ENCODE peak calls at places on chromosomes 5 and 9, in six cellular contexts. One of them, this sample, is unnamed.

GRCh38 chr5:132095077-132095744 is 21.6 kb downstream of the CSF2 start:
- DNase-seq in fibroblast of mammary gland: no peak
- DNase-seq in AG04450: no peak
- DNase-seq in dorsolateral prefrontal cortex: no peak
- DNase-seq in keratinocyte: no peak
- DNase-seq in CD8-positive, alpha-beta T cell: no peak
- DNase-seq in this sample: no peak

GRCh38 chr9:115164511-115164974 is 46.6 kb upstream of the TNC start:
- DNase-seq in fibroblast of mammary gland: peak
- DNase-seq in AG04450: no peak
- DNase-seq in dorsolateral prefrontal cortex: no peak
- DNase-seq in keratinocyte: no peak
- DNase-seq in CD8-positive, alpha-beta T cell: no peak
- DNase-seq in this sample: no peak

GRCh38 chr9:107650321-107650720 is 160.8 kb upstream of the KLF4 start:
- DNase-seq in fibroblast of mammary gland: peak
- DNase-seq in AG04450: peak
- DNase-seq in dorsolateral prefrontal cortex: no peak
- DNase-seq in keratinocyte: no peak
- DNase-seq in CD8-positive, alpha-beta T cell: no peak
- DNase-seq in this sample: peak

GRCh38 chr5:179827684-179828083 is 7.0 kb downstream of the SQSTM1 start:
- DNase-seq in fibroblast of mammary gland: peak
- DNase-seq in AG04450: no peak
- DNase-seq in dorsolateral prefrontal cortex: no peak
- DNase-seq in keratinocyte: no peak
- DNase-seq in CD8-positive, alpha-beta T cell: no peak
- DNase-seq in this sample: no peak

GRCh38 chr5:107383414-107383813 is 287.3 kb downstream of the EFNA5 start:
- DNase-seq in fibroblast of mammary gland: no peak
- DNase-seq in AG04450: no peak
- DNase-seq in dorsolateral prefrontal cortex: no peak
- DNase-seq in keratinocyte: no peak
- DNase-seq in CD8-positive, alpha-beta T cell: no peak
- DNase-seq in this sample: no peak

GRCh38 chr5:159402328-159402727 is 72.0 kb upstream of the IL12B start:
- DNase-seq in fibroblast of mammary gland: no peak
- DNase-seq in AG04450: no peak
- DNase-seq in dorsolateral prefrontal cortex: no peak
- DNase-seq in keratinocyte: no peak
- DNase-seq in CD8-positive, alpha-beta T cell: no peak
- DNase-seq in this sample: no peak

GRCh38 chr5:146565764-146566163 is 49.8 kb upstream of the GPR151 start:
- DNase-seq in fibroblast of mammary gland: peak
- DNase-seq in AG04450: peak
- DNase-seq in dorsolateral prefrontal cortex: peak
- DNase-seq in keratinocyte: no peak
- DNase-seq in CD8-positive, alpha-beta T cell: peak
- DNase-seq in this sample: peak

GRCh38 chr5:87383216-87383615 is 29.5 kb downstream of the CCNH start:
- DNase-seq in fibroblast of mammary gland: no peak
- DNase-seq in AG04450: peak
- DNase-seq in dorsolateral prefrontal cortex: no peak
- DNase-seq in keratinocyte: no peak
- DNase-seq in CD8-positive, alpha-beta T cell: no peak
- DNase-seq in this sample: no peak

GRCh38 chr5:526456-527088 is 2.3 kb upstream of the SLC9A3 start:
- DNase-seq in fibroblast of mammary gland: no peak
- DNase-seq in AG04450: no peak
- DNase-seq in dorsolateral prefrontal cortex: no peak
- DNase-seq in keratinocyte: no peak
- DNase-seq in CD8-positive, alpha-beta T cell: no peak
- DNase-seq in this sample: no peak
- H3K4me3 ChIP-seq in fibroblast of mammary gland: no peak
- H3K4me3 ChIP-seq in AG04450: no peak
- H3K4me3 ChIP-seq in dorsolateral prefrontal cortex: no peak
- H3K4me3 ChIP-seq in keratinocyte: no peak
- H3K4me3 ChIP-seq in CD8-positive, alpha-beta T cell: no peak
- H3K4me3 ChIP-seq in this sample: no peak

GRCh38 chr9:15231788-15232635 is 75.0 kb downstream of the TTC39B start:
- DNase-seq in fibroblast of mammary gland: peak
- DNase-seq in AG04450: no peak
- DNase-seq in dorsolateral prefrontal cortex: no peak
- DNase-seq in keratinocyte: no peak
- DNase-seq in CD8-positive, alpha-beta T cell: no peak
- DNase-seq in this sample: no peak
- TF ChIP-seq CTCF in fibroblast of mammary gland: peak
- TF ChIP-seq CTCF in AG04450: peak
- TF ChIP-seq CTCF in dorsolateral prefrontal cortex: no peak
- TF ChIP-seq CTCF in keratinocyte: peak
- TF ChIP-seq CTCF in CD8-positive, alpha-beta T cell: no peak
- TF ChIP-seq CTCF in this sample: peak

GRCh38 chr5:138468133-138468965 is 3.1 kb downstream of the EGR1 start:
- DNase-seq in fibroblast of mammary gland: no peak
- DNase-seq in AG04450: peak
- DNase-seq in dorsolateral prefrontal cortex: no peak
- DNase-seq in keratinocyte: no peak
- DNase-seq in CD8-positive, alpha-beta T cell: no peak
- DNase-seq in this sample: peak
- H3K4me3 ChIP-seq in fibroblast of mammary gland: no peak
- H3K4me3 ChIP-seq in AG04450: peak
- H3K4me3 ChIP-seq in dorsolateral prefrontal cortex: no peak
- H3K4me3 ChIP-seq in keratinocyte: no peak
- H3K4me3 ChIP-seq in CD8-positive, alpha-beta T cell: no peak
- H3K4me3 ChIP-seq in this sample: no peak

DNA sequence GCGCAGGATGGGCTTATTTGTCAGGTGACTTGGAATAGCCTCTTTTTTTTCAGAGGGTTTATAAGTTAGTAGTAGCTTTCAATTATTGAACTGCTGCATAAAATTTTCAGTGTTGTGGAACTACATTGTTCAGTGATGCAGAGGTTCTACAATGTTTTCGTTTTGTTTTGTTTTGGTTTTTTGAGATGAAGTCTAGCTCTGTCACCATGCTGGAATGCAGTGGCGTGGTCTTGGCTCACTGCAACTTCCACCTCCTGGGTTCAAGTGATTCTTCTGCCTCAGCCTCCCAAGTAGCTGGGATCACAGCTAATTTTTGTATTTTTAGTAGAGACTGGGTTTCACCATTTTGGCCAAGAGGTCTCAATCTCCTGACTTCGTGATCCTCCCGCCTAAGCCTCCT is 22.0 kb downstream of the NUP188 start:
- DNase-seq in fibroblast of mammary gland: no peak
- DNase-seq in AG04450: no peak
- DNase-seq in dorsolateral prefrontal cortex: no peak
- DNase-seq in keratinocyte: no peak
- DNase-seq in CD8-positive, alpha-beta T cell: no peak
- DNase-seq in this sample: no peak
- TF ChIP-seq CTCF in fibroblast of mammary gland: no peak
- TF ChIP-seq CTCF in AG04450: no peak
- TF ChIP-seq CTCF in dorsolateral prefrontal cortex: no peak
- TF ChIP-seq CTCF in keratinocyte: no peak
- TF ChIP-seq CTCF in CD8-positive, alpha-beta T cell: no peak
- TF ChIP-seq CTCF in this sample: no peak